ENCODE peak calls at places on chromosomes 5 and 9, in four cellular contexts. G is epithelial cell of esophagus, Z is breast epithelium, C is OCI-LY7. P is an unnamed sample.

GRCh38 chr5:172150514-172151425 is 37.3 kb downstream of the STK10 start:
- DNase-seq in Z (no peak), G (no peak), C (no peak), P (no peak)

GRCh38 chr5:173646684-173647083 is 30.2 kb upstream of the BOD1 start:
- DNase-seq in Z (no peak), G (peak), C (no peak), P (no peak)

GRCh38 chr5:13865317-13865716 is 79.2 kb downstream of the DNAH5 start:
- DNase-seq in C (no peak), Z (no peak), G (no peak), P (no peak)

GRCh38 chr5:140239939-140240700 is 62.8 kb downstream of the PFDN1 start:
- DNase-seq in G (peak), C (peak), Z (no peak), P (peak)

GRCh38 chr5:139847091-139847490 is 51.5 kb downstream of the PSD2 start:
- DNase-seq in G (no peak), C (no peak), Z (no peak), P (no peak)

GRCh38 chr5:35213608-35214007 is 16.7 kb downstream of the PRLR start:
- DNase-seq in C (no peak), G (peak), Z (peak), P (no peak)

GRCh38 chr5:153256-153655 is 38.0 kb upstream of the LRRC14B start:
- DNase-seq in G (peak), Z (no peak), C (no peak), P (no peak)

GRCh38 chr9:125177888-125178287 is 11.7 kb downstream of the PPP6C start:
- DNase-seq in C (no peak), Z (no peak), G (no peak), P (no peak)

GRCh38 chr5:77973253-77973609 is 197.1 kb upstream of the TBCA start:
- DNase-seq in G (peak), Z (no peak), C (no peak), P (no peak)
- TF ChIP-seq CTCF in G (peak), Z (no peak), C (no peak), P (no peak)

GRCh38 chr9:69157751-69158466 is 16.2 kb upstream of the TJP2 start:
- DNase-seq in Z (no peak), G (no peak), C (no peak), P (no peak)
- TF ChIP-seq CTCF in Z (no peak), G (no peak), C (peak), P (no peak)

GRCh38 chr5:137400571-137400970 is 98.6 kb downstream of the SPOCK1 start:
- DNase-seq in Z (no peak), C (no peak), G (no peak), P (no peak)
- TF ChIP-seq CTCF in Z (no peak), C (no peak), G (no peak), P (no peak)

GRCh38 chr5:3602713-3603502 is 7.3 kb downstream of the IRX1 start:
- DNase-seq in G (no peak), Z (no peak), C (no peak), P (no peak)
- TF ChIP-seq CTCF in G (no peak), Z (no peak), C (no peak), P (peak)

P was measured in D721Med.